ENCODE peak calls at places on chromosomes 12 and 14, in six cellular contexts. L is PC-3; Z is NCI-H345; S is NCI-H524 treated with DMSO at 0.1 percent for 48 hours; D is stimulated activated CD4-positive, alpha-beta T cell treated with anti-CD3 and anti-CD28 coated beads, Interleukin-4, amount 100 ng/mL, for 24 hours; P is SK-MEL-5. Q is an unnamed sample.

GRCh38 chr14:105465209-105466031 is 9.2 kb upstream of the CRIP2 start:
- DNase-seq in S (no peak), D (no peak), Z (peak), L (peak), P (no peak), Q (peak)

GRCh38 chr12:47367912-47368537 is 288.3 kb upstream of the AMIGO2 start:
- DNase-seq in S (no peak), P (no peak), Z (no peak), D (no peak), L (no peak), Q (no peak)

GRCh38 chr12:49703647-49704137 is 3.5 kb downstream of the FMNL3 start:
- DNase-seq in L (no peak), P (no peak), D (peak), S (no peak), Z (no peak), Q (no peak)

GRCh38 chr12:18139254-18139653 is 49.3 kb upstream of the RERGL start:
- DNase-seq in P (no peak), L (no peak), S (no peak), D (no peak), Z (no peak), Q (no peak)

GRCh38 chr14:101587403-101587998 is 26.2 kb downstream of the DIO3 start:
- DNase-seq in P (no peak), Z (no peak), D (no peak), S (no peak), L (no peak), Q (no peak)

GRCh38 chr14:48748151-48748550 is 838.0 kb downstream of the RPS29 start:
- DNase-seq in Z (no peak), L (no peak), D (no peak), P (no peak), S (no peak), Q (no peak)

GRCh38 chr12:76226956-76227355 is 121.3 kb downstream of the BBS10 start:
- DNase-seq in S (no peak), L (no peak), P (no peak), D (no peak), Z (no peak), Q (no peak)

GRCh38 chr14:29928342-29928640 is 644 bp upstream of the PRKD1 start:
- DNase-seq in Z (no peak), S (no peak), D (no peak), P (no peak), L (no peak), Q (no peak)

GRCh38 chr12:108696111-108696995 is 35.0 kb downstream of the CORO1C start:
- DNase-seq in P (peak), Z (peak), D (peak), S (no peak), L (peak), Q (peak)

GRCh38 chr12:113577464-113578121 is 105.9 kb upstream of the LHX5 start:
- DNase-seq in L (no peak), Z (no peak), P (no peak), S (no peak), D (no peak), Q (no peak)

GRCh38 chr12:70154960-70155589 is 88.2 kb upstream of the CNOT2 start:
- DNase-seq in Z (no peak), S (no peak), P (no peak), D (no peak), L (peak), Q (no peak)

GRCh38 chr12:123991402-123991951 is 18.5 kb downstream of the ZNF664 start:
- DNase-seq in D (no peak), S (no peak), P (no peak), Z (peak), L (no peak), Q (no peak)

GRCh38 chr12:57093412-57094193 is 4.7 kb downstream of the NAB2 start:
- DNase-seq in D (peak), S (no peak), Z (no peak), L (peak), P (peak), Q (no peak)

GRCh38 chr12:82279597-82279996 is 78.6 kb downstream of the CCDC59 start:
- DNase-seq in D (no peak), Z (peak), L (no peak), S (no peak), P (no peak), Q (no peak)

Q was measured in DMS79.